ENCODE peak calls at places on chromosomes 12 and 14, in eight cellular contexts. R, L, U, K, C, G, T and E are unnamed samples.
A peak's percentile ranks its signal among the peaks of the same experiment; 100 is the strongest.

GRCh38 chr14:104678346-104678745 is 11.1 kb upstream of the INF2 start:
- DNase-seq in R (no peak), L (no peak), U (no peak), K (peak; percentile 59), C (no peak), G (peak; percentile 67), T (peak; percentile 62), E (no peak)

GRCh38 chr12:54294152-54294913 is 6.5 kb downstream of the NFE2 start:
- DNase-seq in R (no peak), L (peak; percentile 36), U (no peak), K (peak; percentile 32), C (no peak), G (peak; percentile 74), T (peak; percentile 85), E (peak; percentile 53)

GRCh38 chr14:103562135-103562384 is 397 bp downstream of the BAG5 start:
- DNase-seq in R (no peak), L (peak; percentile 56), U (no peak), K (no peak), C (no peak), G (no peak), T (no peak), E (no peak)

GRCh38 chr12:91272456-91273063 is 89.9 kb upstream of the DCN start:
- DNase-seq in R (no peak), L (peak; percentile 83), U (no peak), K (peak; percentile 84), C (peak; percentile 59), G (peak; percentile 79), T (no peak), E (no peak)

GRCh38 chr12:66290716-66291200 is 11.5 kb upstream of the HELB start:
- DNase-seq in R (no peak), L (no peak), U (no peak), K (no peak), C (no peak), G (no peak), T (no peak), E (peak; percentile 88)

GRCh38 chr12:2641209-2641608 is 153.6 kb upstream of the FKBP4 start:
- DNase-seq in R (no peak), L (peak; percentile 38), U (no peak), K (no peak), C (no peak), G (no peak), T (peak; percentile 41), E (no peak)

GRCh38 chr14:66649515-66649914 is 141.6 kb downstream of the GPHN start:
- DNase-seq in R (no peak), L (no peak), U (no peak), K (no peak), C (no peak), G (no peak), T (no peak), E (peak; percentile 79)

GRCh38 chr12:30931222-30931621 is 4.7 kb downstream of the TSPAN11 start:
- DNase-seq in R (no peak), L (no peak), U (no peak), K (no peak), C (no peak), G (no peak), T (no peak), E (no peak)

GRCh38 chr12:13428538-13429265 is 232.2 kb downstream of the EMP1 start:
- DNase-seq in R (peak; percentile 62), L (no peak), U (no peak), K (peak; percentile 18), C (no peak), G (no peak), T (no peak), E (no peak)

GRCh38 chr12:8032242-8033152 is at the start of gene FOXJ2:
- DNase-seq in R (peak; percentile 19), L (peak; percentile 68), U (no peak), K (peak; percentile 86), C (peak; percentile 56), G (peak; percentile 92), T (peak; percentile 70), E (no peak)
- H3K4me3 ChIP-seq in R (peak within 1 kb of the TSS; percentile 89), L (peak within 1 kb of the TSS; percentile 91), U (peak within 1 kb of the TSS; percentile 84), K (peak within 1 kb of the TSS; percentile 95), C (peak within 1 kb of the TSS; percentile 84), G (peak within 1 kb of the TSS; percentile 76), T (peak within 1 kb of the TSS; percentile 62), E (peak within 1 kb of the TSS; percentile 85)

GRCh38 chr12:104279164-104279563 is 24.4 kb upstream of the EID3 start:
- DNase-seq in R (no peak), L (peak; percentile 10), U (no peak), K (no peak), C (no peak), G (no peak), T (no peak), E (no peak)
- H3K4me3 ChIP-seq in R (no peak overlapping the region), L (peak overlapping the region; percentile 17), U (peak overlapping the region; percentile 1), K (no peak overlapping the region), C (no peak overlapping the region), G (no peak overlapping the region), T (no peak overlapping the region), E (no peak overlapping the region)

DNA sequence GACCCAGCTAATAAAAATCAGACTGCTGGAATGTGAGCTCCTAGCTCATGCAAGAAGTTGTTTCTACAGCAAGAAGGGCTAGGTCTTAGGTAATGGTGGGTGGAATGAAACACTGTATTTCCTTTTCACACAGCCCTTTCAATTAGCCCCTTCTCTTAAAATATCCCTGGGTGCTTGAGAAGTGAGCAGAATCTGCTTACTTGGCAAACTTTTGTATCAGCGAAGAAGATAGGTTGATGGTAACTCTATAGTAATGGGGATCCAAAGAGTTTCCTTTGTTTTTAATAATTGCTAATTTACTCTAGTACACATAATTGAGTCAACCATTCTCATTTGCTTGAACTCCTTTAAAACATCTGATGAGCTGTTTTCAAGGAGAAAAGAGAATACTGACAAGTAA is 100.6 kb upstream of the FSCB start:
- DNase-seq in R (no peak), L (no peak), U (no peak), K (no peak), C (no peak), G (no peak), T (no peak), E (no peak)
- H3K4me3 ChIP-seq in R (no peak overlapping the region), L (no peak overlapping the region), U (no peak overlapping the region), K (no peak overlapping the region), C (no peak overlapping the region), G (no peak overlapping the region), T (no peak overlapping the region), E (no peak overlapping the region)

DNA sequence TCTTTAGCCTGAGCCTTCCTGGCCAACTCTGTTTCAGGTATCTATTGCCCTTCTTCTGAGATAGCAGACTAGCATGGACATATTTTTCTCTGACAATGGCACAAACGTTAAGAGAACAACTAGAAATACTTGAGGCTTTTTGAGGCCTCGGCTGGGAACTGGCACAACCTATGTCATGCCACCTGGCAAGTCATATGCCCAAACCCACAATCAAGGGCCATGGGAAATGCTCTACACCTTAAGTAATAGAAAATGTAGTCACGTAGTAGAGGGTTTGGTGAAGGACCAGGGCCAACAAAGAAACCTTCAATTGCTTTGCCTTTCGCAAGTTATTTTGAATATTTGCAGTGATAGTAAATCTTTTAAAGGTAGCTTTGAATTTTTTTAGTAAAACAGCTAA is 325.4 kb downstream of the ZFP36L1 start:
- DNase-seq in R (no peak), L (no peak), U (no peak), K (no peak), C (no peak), G (no peak), T (no peak), E (no peak)
- H3K4me3 ChIP-seq in R (no peak overlapping the region), L (no peak overlapping the region), U (no peak overlapping the region), K (no peak overlapping the region), C (no peak overlapping the region), G (no peak overlapping the region), T (no peak overlapping the region), E (no peak overlapping the region)

DNA sequence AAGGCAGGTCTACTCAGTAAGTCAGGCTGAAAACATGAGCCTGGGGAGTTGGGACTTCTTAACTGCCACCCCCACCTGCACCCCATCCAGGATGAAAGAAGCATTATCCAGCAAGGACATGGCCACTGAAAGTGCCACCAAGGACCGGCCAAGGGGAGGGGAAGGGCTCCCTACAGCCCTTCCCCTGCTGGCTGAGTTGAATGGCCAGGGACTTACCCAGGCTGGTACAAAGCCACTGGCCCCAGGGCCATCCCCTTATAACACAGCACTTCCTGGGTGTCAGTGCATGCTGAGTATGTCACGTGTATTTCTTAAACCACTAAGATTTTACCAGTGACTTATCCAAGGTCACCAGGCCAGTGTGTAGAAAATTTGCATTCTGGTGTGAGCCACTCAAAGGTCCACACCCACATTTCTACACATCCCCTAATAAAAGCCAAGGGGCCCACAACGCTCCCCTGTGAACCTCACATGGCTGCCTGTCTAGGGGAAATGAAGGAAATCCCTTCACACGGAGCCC is 29.3 kb upstream of the ZFP36L1 start:
- DNase-seq in R (no peak), L (no peak), U (no peak), K (no peak), C (no peak), G (no peak), T (no peak), E (no peak)
- H3K4me3 ChIP-seq in R (no peak overlapping the region), L (no peak overlapping the region), U (no peak overlapping the region), K (no peak overlapping the region), C (no peak overlapping the region), G (no peak overlapping the region), T (no peak overlapping the region), E (no peak overlapping the region)

GRCh38 chr12:57766464-57767311 is at the start of gene CYP27B1:
- DNase-seq in R (no peak), L (peak; percentile 47), U (no peak), K (no peak), C (no peak), G (no peak), T (peak; percentile 47), E (no peak)

GRCh38 chr12:57765698-57766463 is 997 bp downstream of the CYP27B1 start:
- DNase-seq in R (no peak), L (no peak), U (no peak), K (no peak), C (no peak), G (no peak), T (no peak), E (no peak)

GRCh38 chr12:57763881-57764661 is 2.8 kb downstream of the CYP27B1 start:
- DNase-seq in R (no peak), L (no peak), U (no peak), K (no peak), C (no peak), G (no peak), T (no peak), E (no peak)

GRCh38 chr12:57765003-57765697 is 1.7 kb downstream of the CYP27B1 start:
- DNase-seq in R (no peak), L (peak; percentile 30), U (no peak), K (no peak), C (no peak), G (peak; percentile 75), T (no peak), E (no peak)

DNA sequence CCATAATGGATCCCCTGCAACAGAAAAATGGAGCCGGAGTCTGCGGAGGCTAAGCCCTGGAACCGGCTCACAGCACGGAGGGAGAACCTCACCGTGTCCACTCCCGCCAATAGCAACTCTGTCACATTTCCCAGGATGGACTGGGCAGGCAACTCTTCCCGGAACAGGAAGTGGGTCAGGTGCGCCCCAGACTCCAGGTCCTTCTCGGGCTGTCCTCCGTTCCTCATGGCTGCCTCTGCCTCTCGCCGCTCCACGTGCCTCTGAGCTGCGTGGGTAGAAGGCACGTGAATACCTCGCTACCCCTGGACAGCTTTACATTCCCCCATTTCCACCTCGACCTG is 2.2 kb downstream of the CYP27B1 start:
- DNase-seq in R (no peak), L (no peak), U (no peak), K (no peak), C (no peak), G (no peak), T (no peak), E (no peak)
- H3K4me3 ChIP-seq in R (no peak overlapping the region), L (peak overlapping the region; percentile 29), U (peak overlapping the region; percentile 39), K (no peak overlapping the region), C (peak overlapping the region; percentile 42), G (peak overlapping the region; percentile 61), T (no peak overlapping the region), E (no peak overlapping the region)